ENCODE peak calls at places on chromosome 9, in four cellular contexts. A is IMR-90, F is H9, Q is adrenal gland. C is an unnamed sample.
A peak's percentile ranks its signal among the peaks of the same experiment; 100 is the strongest.

GRCh38 chr9:20621553-20622329 is 558 bp downstream of the MLLT3 start:
- DNase-seq in A (peak; percentile 70), F (peak; percentile 69), Q (peak; percentile 76), C (peak; percentile 81)

GRCh38 chr9:19138084-19138483 is 10.8 kb upstream of the PLIN2 start:
- DNase-seq in A (no peak), F (no peak), Q (no peak), C (no peak)

GRCh38 chr9:129143031-129143441 is 31.8 kb downstream of the PTPA start:
- DNase-seq in A (peak; percentile 92), F (peak; percentile 88), Q (peak; percentile 91), C (peak; percentile 95)

GRCh38 chr9:127661342-127661741 is 45.4 kb upstream of the CFAP157 start:
- DNase-seq in A (no peak), F (no peak), Q (no peak), C (no peak)

GRCh38 chr9:72415163-72415562 is 50.2 kb upstream of the ZFAND5 start:
- DNase-seq in A (no peak), F (no peak), Q (no peak), C (no peak)

GRCh38 chr9:38096238-38096805 is 27.3 kb upstream of the SHB start:
- DNase-seq in A (no peak), F (no peak), Q (no peak), C (peak; percentile 40)

GRCh38 chr9:91332476-91333231 is 29.1 kb downstream of the AUH start:
- DNase-seq in A (no peak), F (no peak), Q (peak; percentile 53), C (no peak)

GRCh38 chr9:127598839-127599549 is 13.1 kb upstream of the STXBP1 start:
- DNase-seq in A (no peak), F (no peak), Q (no peak), C (no peak)

GRCh38 chr9:135858491-135859185 is 48.7 kb downstream of the CAMSAP1 start:
- DNase-seq in A (peak; percentile 56), F (no peak), Q (peak; percentile 68), C (no peak)

GRCh38 chr9:129160712-129161533 is 17.1 kb downstream of the IER5L start:
- DNase-seq in A (peak; percentile 78), F (no peak), Q (no peak), C (no peak)

GRCh38 chr9:81686614-81687520 is 2.5 kb downstream of the TLE1 start:
- DNase-seq in A (peak; percentile 87), F (peak; percentile 87), Q (peak; percentile 93), C (peak; percentile 88)

GRCh38 chr9:33355933-33356332 is 46.4 kb downstream of the AQP7 start:
- DNase-seq in A (no peak), F (no peak), Q (no peak), C (no peak)

GRCh38 chr9:31136524-31136923 is 1247.9 kb upstream of the ACO1 start:
- DNase-seq in A (no peak), F (no peak), Q (no peak), C (no peak)

GRCh38 chr9:120413121-120414048 is 166.6 kb downstream of the CDK5RAP2 start:
- DNase-seq in A (no peak), F (peak; percentile 43), Q (no peak), C (no peak)

GRCh38 chr9:110738982-110739381 is 70.4 kb downstream of the MUSK start:
- DNase-seq in A (peak; percentile 32), F (no peak), Q (no peak), C (no peak)

GRCh38 chr9:37549527-37549926 is 26.7 kb downstream of the FBXO10 start:
- DNase-seq in A (peak; percentile 40), F (no peak), Q (no peak), C (no peak)

GRCh38 chr9:100759166-100759565 is 181.3 kb downstream of the CAVIN4 start:
- DNase-seq in A (no peak), F (no peak), Q (no peak), C (no peak)

GRCh38 chr9:3578786-3579185 is 53.0 kb upstream of the RFX3 start:
- DNase-seq in A (peak; percentile 72), F (no peak), Q (no peak), C (no peak)

GRCh38 chr9:137441289-137441934 is at the start of gene ENTPD8:
- DNase-seq in A (no peak), F (peak; percentile 95), Q (no peak), C (no peak)

GRCh38 chr9:26112724-26113123 is 434.5 kb upstream of the TUSC1 start:
- DNase-seq in A (peak; percentile 4), F (no peak), Q (no peak), C (no peak)

GRCh38 chr9:27129221-27129620 is 20.2 kb downstream of the TEK start:
- DNase-seq in A (peak; percentile 39), F (no peak), Q (no peak), C (no peak)

GRCh38 chr9:19174127-19174921 is 47.0 kb upstream of the PLIN2 start:
- DNase-seq in A (peak; percentile 93), F (peak; percentile 38), Q (peak; percentile 72), C (peak; percentile 84)

GRCh38 chr9:22307013-22307711 is 139.5 kb upstream of the DMRTA1 start:
- DNase-seq in A (peak; percentile 55), F (no peak), Q (peak; percentile 30), C (no peak)

GRCh38 chr9:81871695-81872094 is 56.5 kb upstream of the SPATA31D4 start:
- DNase-seq in A (peak; percentile 82), F (no peak), Q (no peak), C (no peak)

GRCh38 chr9:88310310-88310980 is 77.8 kb upstream of the SPIN1 start:
- DNase-seq in A (peak; percentile 16), F (peak; percentile 82), Q (no peak), C (no peak)

GRCh38 chr9:112443200-112443599 is 43.4 kb upstream of the KIAA1958 start:
- DNase-seq in A (peak; percentile 15), F (no peak), Q (no peak), C (no peak)

GRCh38 chr9:69120380-69121154 is 53.5 kb upstream of the TJP2 start:
- DNase-seq in A (no peak), F (peak; percentile 96), Q (no peak), C (no peak)

GRCh38 chr9:128120741-128121465 is 6.6 kb downstream of the PTGES2 start:
- DNase-seq in A (no peak), F (no peak), Q (peak; percentile 19), C (no peak)

GRCh38 chr9:109843651-109844050 is 63.7 kb downstream of the PALM2AKAP2 start:
- DNase-seq in A (no peak), F (no peak), Q (peak; percentile 80), C (no peak)

GRCh38 chr9:19967567-19968459 is 179.0 kb upstream of the SLC24A2 start:
- DNase-seq in A (no peak), F (peak; percentile 43), Q (no peak), C (no peak)

GRCh38 chr9:129406278-129407225 is 214.3 kb downstream of the C9orf50 start:
- DNase-seq in A (no peak), F (no peak), Q (no peak), C (no peak)

GRCh38 chr9:87137718-87138117 is 190.4 kb upstream of the GAS1 start:
- DNase-seq in A (no peak), F (no peak), Q (no peak), C (no peak)

GRCh38 chr9:133981958-133982681 is 10.0 kb downstream of the VAV2 start:
- DNase-seq in A (no peak), F (no peak), Q (peak; percentile 12), C (no peak)

GRCh38 chr9:133981589-133981957 is 10.6 kb downstream of the VAV2 start:
- DNase-seq in A (no peak), F (no peak), Q (peak; percentile 15), C (no peak)

GRCh38 chr9:133979921-133980863 is 11.9 kb downstream of the VAV2 start:
- DNase-seq in A (no peak), F (no peak), Q (peak; percentile 51), C (no peak)

GRCh38 chr9:133979124-133979920 is 12.8 kb downstream of the VAV2 start:
- DNase-seq in A (peak; percentile 37), F (peak; percentile 31), Q (peak; percentile 66), C (no peak)

DNA sequence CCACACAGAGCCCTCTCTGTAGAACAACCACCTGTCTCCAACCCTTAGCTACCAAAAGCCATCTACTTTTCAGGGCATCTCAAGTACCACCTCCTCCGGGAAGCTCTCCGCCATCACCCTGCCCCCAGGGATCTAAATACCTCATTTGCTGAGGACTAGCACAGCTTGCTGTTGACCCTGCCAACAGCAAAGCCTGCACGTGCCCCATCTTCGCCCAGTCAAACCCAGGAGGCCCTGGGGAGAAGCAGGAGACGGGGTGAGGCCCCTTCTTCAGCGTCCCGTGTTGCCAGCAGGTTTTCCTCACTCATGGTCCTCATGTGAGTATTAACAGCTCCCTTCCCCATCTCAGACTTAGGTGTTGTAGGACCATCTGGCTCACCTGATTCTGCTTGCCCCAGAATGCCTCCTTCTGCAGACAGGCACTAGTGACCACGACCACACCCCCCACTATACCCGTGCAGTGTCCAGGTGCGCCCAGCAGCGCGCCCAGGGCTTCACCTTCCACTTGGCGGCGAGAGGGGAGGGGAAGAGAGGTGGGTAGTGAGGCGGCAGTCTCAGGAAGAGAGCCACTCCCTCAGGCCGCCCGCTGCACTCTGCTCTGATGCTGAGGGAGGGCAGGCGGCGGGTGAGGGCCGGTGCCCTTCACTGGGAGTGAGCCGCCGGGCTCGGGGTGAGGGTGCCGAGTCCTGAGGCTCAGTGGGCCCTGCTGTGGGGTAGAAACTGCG is 11.1 kb downstream of the VAV2 start:
- DNase-seq in A (no peak), F (no peak), Q (peak; percentile 6), C (no peak)
- TF ChIP-seq CTCF in A (no peak), F (no peak), Q (no peak), C (no peak)

GRCh38 chr9:130498918-130499698 is 54.3 kb downstream of the ASS1 start:
- DNase-seq in A (no peak), F (no peak), Q (peak; percentile 46), C (no peak)
- H3K27ac ChIP-seq in A (no peak overlapping the region), F (no peak overlapping the region), Q (no peak overlapping the region), C (no peak overlapping the region)

GRCh38 chr9:89386797-89387196 is 68.5 kb downstream of the SECISBP2 start:
- DNase-seq in A (no peak), F (no peak), Q (no peak), C (no peak)
- TF ChIP-seq CTCF in A (no peak), F (no peak), Q (no peak), C (no peak)

GRCh38 chr9:116855881-116856662 is 169.0 kb downstream of the TRIM32 start:
- DNase-seq in A (no peak), F (no peak), Q (peak; percentile 30), C (no peak)
- H3K27ac ChIP-seq in A (no peak overlapping the region), F (no peak overlapping the region), Q (no peak overlapping the region), C (no peak overlapping the region)

GRCh38 chr9:113574381-113575262 is 111.1 kb downstream of the RGS3 start:
- DNase-seq in A (no peak), F (no peak), Q (no peak), C (peak; percentile 71)
- TF ChIP-seq CTCF in A (no peak), F (no peak), Q (no peak), C (no peak)

GRCh38 chr9:131823701-131824146 is 83.8 kb upstream of the RAPGEF1 start:
- DNase-seq in A (no peak), F (no peak), Q (no peak), C (no peak)

GRCh38 chr9:131826053-131826452 is 86.2 kb upstream of the RAPGEF1 start:
- DNase-seq in A (no peak), F (no peak), Q (no peak), C (no peak)

GRCh38 chr9:131826966-131827525 is 87.2 kb upstream of the RAPGEF1 start:
- DNase-seq in A (no peak), F (no peak), Q (no peak), C (no peak)

GRCh38 chr9:131824953-131825495 is 85.1 kb upstream of the RAPGEF1 start:
- DNase-seq in A (no peak), F (no peak), Q (no peak), C (no peak)

GRCh38 chr9:131824175-131824594 is 84.3 kb upstream of the RAPGEF1 start:
- DNase-seq in A (no peak), F (no peak), Q (no peak), C (no peak)
- H3K27ac ChIP-seq in A (no peak overlapping the region), F (no peak overlapping the region), Q (no peak overlapping the region), C (no peak overlapping the region)

GRCh38 chr9:83714316-83714715 is 6.6 kb upstream of the UBQLN1 start:
- DNase-seq in A (no peak), F (no peak), Q (no peak), C (no peak)
- TF ChIP-seq CTCF in A (peak; percentile 35), F (peak; percentile 20), Q (peak; percentile 33), C (no peak)

C was measured in coronary artery.